ENCODE peak calls at places on chromosome 10, in six cellular contexts. One of them, this sample, is unnamed.
A peak's percentile ranks its signal among the peaks of the same experiment; 100 is the strongest.

GRCh38 chr10:116629340-116629739 is 8.6 kb downstream of the PNLIPRP2 start:
- DNase-seq in body of pancreas: peak; percentile 46
- DNase-seq in neural progenitor cell: peak; percentile 30
- DNase-seq in CD4-positive, alpha-beta memory T cell: no peak
- DNase-seq in upper lobe of right lung: no peak
- DNase-seq in PC-9: no peak
- DNase-seq in this sample: no peak

GRCh38 chr10:96585726-96586418 is 940 bp downstream of the TM9SF3 start:
- DNase-seq in body of pancreas: peak; percentile 35
- DNase-seq in upper lobe of right lung: no peak
- DNase-seq in PC-9: no peak
- DNase-seq in CD4-positive, alpha-beta memory T cell: peak; percentile 45
- DNase-seq in neural progenitor cell: peak; percentile 10
- DNase-seq in this sample: no peak

GRCh38 chr10:13939391-13939790 is 352.6 kb downstream of the PRPF18 start:
- DNase-seq in PC-9: no peak
- DNase-seq in body of pancreas: no peak
- DNase-seq in neural progenitor cell: no peak
- DNase-seq in CD4-positive, alpha-beta memory T cell: no peak
- DNase-seq in upper lobe of right lung: no peak
- DNase-seq in this sample: no peak

GRCh38 chr10:98268694-98269386 is 846 bp upstream of the LOXL4 start:
- DNase-seq in PC-9: no peak
- DNase-seq in CD4-positive, alpha-beta memory T cell: no peak
- DNase-seq in neural progenitor cell: peak; percentile 47
- DNase-seq in upper lobe of right lung: no peak
- DNase-seq in body of pancreas: peak; percentile 66
- DNase-seq in this sample: no peak

GRCh38 chr10:34633346-34633745 is 181.8 kb downstream of the PARD3 start:
- DNase-seq in PC-9: no peak
- DNase-seq in body of pancreas: peak; percentile 33
- DNase-seq in CD4-positive, alpha-beta memory T cell: no peak
- DNase-seq in upper lobe of right lung: no peak
- DNase-seq in neural progenitor cell: no peak
- DNase-seq in this sample: no peak

GRCh38 chr10:32417906-32418547 is 27.9 kb upstream of the CCDC7 start:
- DNase-seq in PC-9: no peak
- DNase-seq in upper lobe of right lung: no peak
- DNase-seq in body of pancreas: peak; percentile 45
- DNase-seq in neural progenitor cell: no peak
- DNase-seq in CD4-positive, alpha-beta memory T cell: no peak
- DNase-seq in this sample: no peak

GRCh38 chr10:44809652-44810051 is 101.5 kb upstream of the TMEM72 start:
- DNase-seq in body of pancreas: no peak
- DNase-seq in PC-9: no peak
- DNase-seq in upper lobe of right lung: no peak
- DNase-seq in neural progenitor cell: peak; percentile 53
- DNase-seq in CD4-positive, alpha-beta memory T cell: no peak
- DNase-seq in this sample: no peak

GRCh38 chr10:72981882-72982529 is 27.4 kb upstream of the PLA2G12B start:
- DNase-seq in CD4-positive, alpha-beta memory T cell: no peak
- DNase-seq in upper lobe of right lung: no peak
- DNase-seq in body of pancreas: no peak
- DNase-seq in neural progenitor cell: no peak
- DNase-seq in PC-9: no peak
- DNase-seq in this sample: peak; percentile 21

GRCh38 chr10:34089294-34089693 is 725.8 kb downstream of the PARD3 start:
- DNase-seq in PC-9: no peak
- DNase-seq in upper lobe of right lung: no peak
- DNase-seq in CD4-positive, alpha-beta memory T cell: no peak
- DNase-seq in neural progenitor cell: no peak
- DNase-seq in body of pancreas: no peak
- DNase-seq in this sample: no peak

DNA sequence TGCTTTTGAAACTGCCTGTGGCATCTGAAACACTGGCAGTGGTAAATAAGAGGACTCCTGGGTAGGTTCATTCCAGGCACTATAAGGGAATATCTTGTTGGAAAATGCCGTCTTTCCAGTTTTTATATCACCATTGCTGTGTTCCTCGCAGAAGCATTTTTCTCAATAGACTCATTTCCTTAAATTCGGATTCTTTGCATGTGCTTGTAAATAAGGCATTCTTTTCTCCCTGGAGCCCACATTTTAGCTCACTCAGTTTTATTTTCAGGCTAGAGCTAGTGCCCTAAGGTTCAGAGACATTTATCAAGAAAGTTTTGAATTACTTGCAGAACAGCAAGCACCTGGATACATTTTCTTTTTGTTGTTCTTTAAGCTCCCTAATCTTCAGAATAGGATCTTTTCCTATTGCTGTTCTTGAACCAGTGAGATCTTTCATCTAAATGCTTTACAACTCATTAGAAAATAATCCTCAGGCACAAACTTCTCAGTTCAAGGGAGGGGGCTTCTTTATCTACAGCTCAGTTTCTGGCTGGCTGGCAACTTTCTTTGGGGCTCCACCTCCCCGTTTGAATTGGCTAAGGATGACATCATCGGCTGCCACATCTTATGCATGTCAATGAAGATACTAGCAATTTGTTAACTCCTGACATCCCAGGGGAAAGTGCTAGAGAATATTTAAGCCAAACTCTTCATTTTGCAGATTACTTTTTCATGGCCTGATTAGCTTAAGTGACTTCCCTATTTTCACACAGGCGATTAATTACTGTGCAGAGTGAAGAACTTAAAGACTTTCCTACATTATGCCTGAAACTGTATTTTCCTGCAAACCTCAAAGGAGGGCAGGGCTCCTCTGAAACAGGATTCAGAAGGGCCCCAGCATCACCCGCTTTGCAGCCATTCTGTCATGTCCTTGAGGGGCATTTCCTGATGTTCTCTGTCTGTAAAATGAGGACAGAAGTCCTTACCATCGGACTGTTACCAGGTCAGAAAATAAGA is 133.8 kb upstream of the RSU1 start:
- DNase-seq in neural progenitor cell: peak; percentile 83
- DNase-seq in upper lobe of right lung: no peak
- DNase-seq in CD4-positive, alpha-beta memory T cell: no peak
- DNase-seq in PC-9: peak; percentile 27
- DNase-seq in body of pancreas: no peak
- DNase-seq in this sample: peak; percentile 47
- H3K4me3 ChIP-seq in neural progenitor cell: no peak overlapping the region
- H3K4me3 ChIP-seq in upper lobe of right lung: no peak overlapping the region
- H3K4me3 ChIP-seq in CD4-positive, alpha-beta memory T cell: no peak overlapping the region
- H3K4me3 ChIP-seq in PC-9: no peak overlapping the region
- H3K4me3 ChIP-seq in body of pancreas: no peak overlapping the region
- H3K4me3 ChIP-seq in this sample: no peak overlapping the region

GRCh38 chr10:84340632-84341537 is 12.5 kb downstream of the CCSER2 start:
- DNase-seq in CD4-positive, alpha-beta memory T cell: no peak
- DNase-seq in neural progenitor cell: no peak
- DNase-seq in PC-9: no peak
- DNase-seq in body of pancreas: no peak
- DNase-seq in upper lobe of right lung: no peak
- DNase-seq in this sample: no peak
- H3K27me3 ChIP-seq in CD4-positive, alpha-beta memory T cell: no peaks in the 10 kb centered on the region
- H3K27me3 ChIP-seq in neural progenitor cell: no peaks in the 10 kb centered on the region
- H3K27me3 ChIP-seq in PC-9: no peaks in the 10 kb centered on the region
- H3K27me3 ChIP-seq in body of pancreas: no peaks in the 10 kb centered on the region
- H3K27me3 ChIP-seq in upper lobe of right lung: no peaks in the 10 kb centered on the region
- H3K27me3 ChIP-seq in this sample: no peaks in the 10 kb centered on the region

GRCh38 chr10:119896937-119897336 is 4.4 kb downstream of the SEC23IP start:
- DNase-seq in neural progenitor cell: no peak
- DNase-seq in body of pancreas: peak; percentile 44
- DNase-seq in CD4-positive, alpha-beta memory T cell: no peak
- DNase-seq in PC-9: no peak
- DNase-seq in upper lobe of right lung: peak; percentile 85
- DNase-seq in this sample: peak; percentile 67

GRCh38 chr10:119892188-119893065 is at the start of gene SEC23IP:
- DNase-seq in upper lobe of right lung: peak; percentile 98
- DNase-seq in PC-9: peak; percentile 86
- DNase-seq in CD4-positive, alpha-beta memory T cell: peak; percentile 84
- DNase-seq in body of pancreas: peak; percentile 97
- DNase-seq in neural progenitor cell: peak; percentile 96
- DNase-seq in this sample: peak; percentile 94

GRCh38 chr10:119896061-119896655 is 3.6 kb downstream of the SEC23IP start:
- DNase-seq in neural progenitor cell: no peak
- DNase-seq in PC-9: no peak
- DNase-seq in CD4-positive, alpha-beta memory T cell: no peak
- DNase-seq in body of pancreas: peak; percentile 66
- DNase-seq in upper lobe of right lung: no peak
- DNase-seq in this sample: no peak

GRCh38 chr10:119897366-119897765 is 4.8 kb downstream of the SEC23IP start:
- DNase-seq in CD4-positive, alpha-beta memory T cell: no peak
- DNase-seq in body of pancreas: no peak
- DNase-seq in upper lobe of right lung: no peak
- DNase-seq in neural progenitor cell: no peak
- DNase-seq in PC-9: no peak
- DNase-seq in this sample: no peak

DNA sequence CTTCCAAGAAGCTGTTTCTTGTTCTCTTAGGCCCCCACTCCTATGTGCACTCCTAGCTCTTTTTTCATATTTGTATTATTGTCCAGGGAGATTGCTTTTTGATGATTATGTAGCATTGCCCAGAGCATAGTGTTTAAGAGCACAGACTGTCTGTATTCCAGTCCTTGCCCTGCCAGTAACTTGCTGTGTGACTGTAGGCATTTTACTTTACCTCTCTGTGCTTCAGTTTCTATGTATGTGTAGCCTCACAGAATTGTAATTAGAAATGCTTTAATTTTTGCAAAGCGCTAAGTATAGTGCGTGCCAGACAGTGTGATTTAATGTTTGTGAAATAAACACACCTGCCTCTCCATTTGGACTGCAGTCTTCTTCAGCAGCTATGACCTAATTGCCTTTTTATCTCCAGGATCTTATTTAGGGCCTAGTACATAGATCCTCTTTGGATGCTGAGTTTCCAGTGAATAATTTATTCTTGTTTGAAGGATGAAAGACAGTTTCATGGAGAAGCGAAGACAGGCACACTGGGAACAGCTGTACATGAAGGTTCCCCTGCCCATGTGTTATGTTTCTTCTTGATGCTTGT is 1.4 kb downstream of the SEC23IP start:
- DNase-seq in CD4-positive, alpha-beta memory T cell: no peak
- DNase-seq in neural progenitor cell: no peak
- DNase-seq in body of pancreas: no peak
- DNase-seq in PC-9: no peak
- DNase-seq in upper lobe of right lung: no peak
- DNase-seq in this sample: no peak
- H3K4me3 ChIP-seq in CD4-positive, alpha-beta memory T cell: no peak overlapping the region
- H3K4me3 ChIP-seq in neural progenitor cell: peak overlapping the region; percentile 90
- H3K4me3 ChIP-seq in body of pancreas: no peak overlapping the region
- H3K4me3 ChIP-seq in PC-9: peak overlapping the region; percentile 91
- H3K4me3 ChIP-seq in upper lobe of right lung: peak overlapping the region; percentile 63
- H3K4me3 ChIP-seq in this sample: peak overlapping the region; percentile 70

DNA sequence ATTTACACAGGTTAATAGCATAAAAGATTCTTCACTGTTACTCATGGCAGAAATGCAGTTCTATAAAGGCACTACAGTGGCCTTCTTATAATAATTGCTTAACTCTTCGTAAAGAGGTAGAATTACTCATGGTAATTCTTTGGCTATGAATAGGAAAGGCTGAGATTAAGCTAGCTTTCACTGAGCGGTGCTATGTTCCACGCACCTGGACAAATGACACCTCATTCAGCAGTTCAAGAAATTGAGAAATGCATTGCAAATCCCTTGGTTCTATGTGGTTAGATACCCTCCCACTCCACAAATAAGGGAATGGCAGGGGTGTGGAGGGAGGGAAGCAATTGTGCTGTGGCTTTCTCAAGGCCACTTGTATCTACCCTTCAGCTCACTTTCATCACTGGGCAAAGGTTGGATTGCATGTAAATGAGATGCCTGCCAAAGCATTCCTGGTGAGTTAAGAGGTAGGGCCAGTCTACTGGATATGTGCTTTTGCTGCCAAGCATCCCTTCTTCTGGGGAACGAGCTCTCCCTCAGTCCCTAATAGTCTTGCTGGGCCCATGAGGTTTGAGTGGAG is 210.8 kb downstream of the TEX36 start:
- DNase-seq in PC-9: no peak
- DNase-seq in neural progenitor cell: no peak
- DNase-seq in CD4-positive, alpha-beta memory T cell: no peak
- DNase-seq in body of pancreas: no peak
- DNase-seq in upper lobe of right lung: no peak
- DNase-seq in this sample: no peak
- H3K27me3 ChIP-seq in PC-9: no peaks in the 10 kb centered on the region
- H3K27me3 ChIP-seq in neural progenitor cell: no peaks in the 10 kb centered on the region
- H3K27me3 ChIP-seq in CD4-positive, alpha-beta memory T cell: no peaks in the 10 kb centered on the region
- H3K27me3 ChIP-seq in body of pancreas: no peaks in the 10 kb centered on the region
- H3K27me3 ChIP-seq in upper lobe of right lung: peaks cover 7% of the 10 kb centered on the region
- H3K27me3 ChIP-seq in this sample: peaks cover 19% of the 10 kb centered on the region

GRCh38 chr10:29106287-29106686 is 182.6 kb upstream of the LYZL1 start:
- DNase-seq in upper lobe of right lung: no peak
- DNase-seq in neural progenitor cell: no peak
- DNase-seq in body of pancreas: no peak
- DNase-seq in CD4-positive, alpha-beta memory T cell: no peak
- DNase-seq in PC-9: no peak
- DNase-seq in this sample: no peak
- H3K4me3 ChIP-seq in upper lobe of right lung: no peak overlapping the region
- H3K4me3 ChIP-seq in neural progenitor cell: no peak overlapping the region
- H3K4me3 ChIP-seq in body of pancreas: no peak overlapping the region
- H3K4me3 ChIP-seq in CD4-positive, alpha-beta memory T cell: no peak overlapping the region
- H3K4me3 ChIP-seq in PC-9: no peak overlapping the region
- H3K4me3 ChIP-seq in this sample: no peak overlapping the region

GRCh38 chr10:100109670-100110069 is 28.0 kb upstream of the CPN1 start:
- DNase-seq in CD4-positive, alpha-beta memory T cell: no peak
- DNase-seq in body of pancreas: no peak
- DNase-seq in PC-9: no peak
- DNase-seq in upper lobe of right lung: no peak
- DNase-seq in neural progenitor cell: no peak
- DNase-seq in this sample: no peak
- H3K27me3 ChIP-seq in CD4-positive, alpha-beta memory T cell: no peaks in the 10 kb centered on the region
- H3K27me3 ChIP-seq in body of pancreas: no peaks in the 10 kb centered on the region
- H3K27me3 ChIP-seq in PC-9: no peaks in the 10 kb centered on the region
- H3K27me3 ChIP-seq in upper lobe of right lung: peaks cover 5% of the 10 kb centered on the region
- H3K27me3 ChIP-seq in neural progenitor cell: no peaks in the 10 kb centered on the region
- H3K27me3 ChIP-seq in this sample: no peaks in the 10 kb centered on the region

DNA sequence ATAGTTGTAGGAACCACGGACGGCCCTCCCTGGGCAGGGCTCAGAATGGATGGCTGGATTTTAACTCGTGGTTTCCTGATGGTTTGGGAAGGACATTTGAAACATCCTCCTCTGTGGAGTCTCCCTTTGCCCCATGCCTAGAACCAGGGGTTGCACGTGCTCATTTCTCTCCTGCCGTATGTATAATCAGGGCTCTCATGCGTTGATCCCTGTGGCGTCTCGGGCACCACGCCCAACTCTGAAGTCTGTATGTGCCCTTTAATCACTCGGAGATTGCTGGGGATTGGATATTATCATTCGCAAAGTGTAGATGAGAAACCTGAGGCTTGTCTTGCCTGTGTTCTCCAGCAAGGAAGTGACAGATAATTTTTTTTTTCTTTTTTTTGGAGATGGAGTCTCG is 257.1 kb downstream of the CAMK1D start:
- DNase-seq in body of pancreas: no peak
- DNase-seq in CD4-positive, alpha-beta memory T cell: no peak
- DNase-seq in neural progenitor cell: no peak
- DNase-seq in upper lobe of right lung: no peak
- DNase-seq in PC-9: no peak
- DNase-seq in this sample: no peak
- H3K4me3 ChIP-seq in body of pancreas: no peak overlapping the region
- H3K4me3 ChIP-seq in CD4-positive, alpha-beta memory T cell: peak overlapping the region; percentile 45
- H3K4me3 ChIP-seq in neural progenitor cell: no peak overlapping the region
- H3K4me3 ChIP-seq in upper lobe of right lung: no peak overlapping the region
- H3K4me3 ChIP-seq in PC-9: no peak overlapping the region
- H3K4me3 ChIP-seq in this sample: no peak overlapping the region

This sample was measured in BE2C.